ENCODE peak calls at places on chromosomes 16 and 17, in seven cellular contexts. Y is astrocyte, U is transverse colon, J is stomach, R is PC-3, O is cardiac muscle cell, D is right cardiac atrium. F is an unnamed sample.

GRCh38 chr16:63426275-63426870 is 1390.1 kb upstream of the CDH8 start:
- DNase-seq in Y (no peak), U (no peak), J (no peak), R (no peak), O (peak; percentile 37), D (no peak), F (no peak)

GRCh38 chr17:13462673-13463124 is 139.0 kb downstream of the HS3ST3A1 start:
- DNase-seq in Y (no peak), U (no peak), J (no peak), R (no peak), O (no peak), D (no peak), F (no peak)

GRCh38 chr17:42618442-42619150 is 9.1 kb downstream of the TUBG1 start:
- DNase-seq in Y (no peak), U (peak; percentile 73), J (peak; percentile 86), R (peak; percentile 49), O (no peak), D (peak; percentile 22), F (no peak)

GRCh38 chr16:77376358-77376757 is 58.5 kb downstream of the ADAMTS18 start:
- DNase-seq in Y (no peak), U (no peak), J (no peak), R (no peak), O (no peak), D (no peak), F (no peak)

GRCh38 chr17:12024332-12024731 is 3.7 kb downstream of the MAP2K4 start:
- DNase-seq in Y (peak; percentile 85), U (no peak), J (no peak), R (peak; percentile 96), O (peak; percentile 43), D (no peak), F (peak; percentile 89)

GRCh38 chr16:66273644-66274334 is 92.7 kb upstream of the CDH5 start:
- DNase-seq in Y (no peak), U (no peak), J (no peak), R (peak; percentile 60), O (peak; percentile 52), D (no peak), F (no peak)

GRCh38 chr17:66533572-66533971 is 231.2 kb downstream of the PRKCA start:
- DNase-seq in Y (peak; percentile 69), U (no peak), J (no peak), R (no peak), O (peak; percentile 74), D (no peak), F (no peak)

GRCh38 chr17:62581769-62582168 is 45.7 kb upstream of the MRC2 start:
- DNase-seq in Y (no peak), U (no peak), J (no peak), R (no peak), O (no peak), D (peak; percentile 28), F (no peak)

GRCh38 chr17:80501739-80502577 is 25.6 kb upstream of the NPTX1 start:
- DNase-seq in Y (peak; percentile 92), U (peak; percentile 29), J (no peak), R (no peak), O (peak; percentile 50), D (no peak), F (peak; percentile 92)

GRCh38 chr16:57916735-57917450 is 54.0 kb downstream of the CNGB1 start:
- DNase-seq in Y (no peak), U (no peak), J (no peak), R (peak; percentile 53), O (no peak), D (no peak), F (peak; percentile 85)

GRCh38 chr17:72683506-72684404 is 408.7 kb downstream of the SLC39A11 start:
- DNase-seq in Y (peak; percentile 95), U (peak; percentile 35), J (peak; percentile 38), R (peak; percentile 100), O (peak; percentile 93), D (peak; percentile 31), F (peak; percentile 74)

GRCh38 chr17:69997332-69997731 is 77.7 kb upstream of the KCNJ16 start:
- DNase-seq in Y (no peak), U (no peak), J (no peak), R (peak; percentile 89), O (no peak), D (no peak), F (peak; percentile 6)

GRCh38 chr16:31334934-31335333 is 20.0 kb upstream of the ITGAX start:
- DNase-seq in Y (no peak), U (no peak), J (no peak), R (no peak), O (no peak), D (no peak), F (no peak)

GRCh38 chr16:3861808-3862451 is 18.6 kb downstream of the CREBBP start:
- DNase-seq in Y (no peak), U (no peak), J (no peak), R (no peak), O (no peak), D (no peak), F (no peak)

GRCh38 chr17:7873051-7873450 is 15.2 kb downstream of the CYB5D1 start:
- DNase-seq in Y (no peak), U (no peak), J (no peak), R (no peak), O (no peak), D (no peak), F (no peak)

GRCh38 chr17:57338257-57338919 is 82.1 kb downstream of the MSI2 start:
- DNase-seq in Y (no peak), U (no peak), J (no peak), R (no peak), O (no peak), D (no peak), F (no peak)

GRCh38 chr16:1960665-1961630 is 1.6 kb downstream of the NDUFB10 start:
- DNase-seq in Y (peak; percentile 31), U (no peak), J (no peak), R (peak; percentile 56), O (peak; percentile 50), D (no peak), F (no peak)

DNA sequence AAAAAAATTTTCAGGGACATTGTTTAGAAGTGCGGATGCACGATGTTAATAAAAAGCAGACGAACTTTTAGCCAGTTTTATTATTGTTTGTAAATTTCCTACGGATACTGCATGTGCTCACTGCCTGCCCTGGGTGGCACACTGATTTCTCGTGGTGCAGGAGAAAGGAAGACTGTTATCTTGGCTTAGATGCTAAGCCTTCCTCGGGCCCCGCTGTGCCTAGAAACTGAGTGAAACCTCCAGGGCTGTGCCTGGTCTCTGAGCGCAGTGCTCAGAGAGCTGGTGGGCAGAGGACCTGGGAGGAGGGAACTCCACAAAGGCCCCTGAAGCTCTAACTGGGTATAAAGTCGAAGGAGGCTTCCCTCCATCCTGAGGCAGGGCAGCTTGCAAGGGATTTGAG is 35.4 kb upstream of the TNRC6C start:
- DNase-seq in Y (no peak), U (no peak), J (no peak), R (no peak), O (peak; percentile 11), D (no peak), F (no peak)
- H3K27me3 ChIP-seq in Y (peaks cover 22% of the 10 kb centered on the region), U (peaks cover 4% of the 10 kb centered on the region), J (peaks cover 50% of the 10 kb centered on the region), R (peaks cover 85% of the 10 kb centered on the region), O (no peaks in the 10 kb centered on the region), D (no peaks in the 10 kb centered on the region), F (peaks cover 15% of the 10 kb centered on the region)

GRCh38 chr17:35757243-35757642 is 3.4 kb upstream of the C17orf50 start:
- DNase-seq in Y (no peak), U (no peak), J (no peak), R (no peak), O (no peak), D (no peak), F (no peak)

GRCh38 chr17:35763767-35764122 is 3.1 kb downstream of the C17orf50 start:
- DNase-seq in Y (no peak), U (no peak), J (no peak), R (no peak), O (no peak), D (no peak), F (no peak)

GRCh38 chr17:35761601-35762000 is 914 bp downstream of the C17orf50 start:
- DNase-seq in Y (no peak), U (no peak), J (no peak), R (no peak), O (no peak), D (no peak), F (no peak)

GRCh38 chr17:35764123-35764991 is 3.7 kb downstream of the C17orf50 start:
- DNase-seq in Y (peak; percentile 58), U (peak; percentile 93), J (peak; percentile 92), R (peak; percentile 90), O (peak; percentile 92), D (peak; percentile 88), F (no peak)

DNA sequence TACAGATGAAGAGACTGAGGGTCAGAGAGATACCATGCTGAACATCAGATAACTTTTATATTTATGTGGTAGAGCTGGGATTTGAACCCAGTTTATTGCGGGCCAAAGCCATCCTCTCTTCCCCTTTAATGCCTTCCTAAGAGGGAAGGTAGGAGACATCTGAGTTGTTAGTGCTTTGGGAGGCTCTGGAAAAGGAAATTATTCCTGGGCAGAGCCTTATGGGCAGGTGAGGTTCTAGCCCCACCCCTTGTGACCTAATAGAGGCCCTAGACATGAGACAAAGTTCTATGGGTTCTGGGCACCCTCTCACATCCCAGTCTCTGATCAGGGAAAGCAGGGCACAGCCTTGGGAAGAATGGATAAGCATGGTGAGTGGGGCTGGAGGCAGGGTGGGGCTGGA is at the start of gene C17orf50:
- DNase-seq in Y (no peak), U (no peak), J (no peak), R (no peak), O (no peak), D (no peak), F (no peak)
- H3K27me3 ChIP-seq in Y (peaks cover 4% of the 10 kb centered on the region), U (no peaks in the 10 kb centered on the region), J (no peaks in the 10 kb centered on the region), R (no peaks in the 10 kb centered on the region), O (no peaks in the 10 kb centered on the region), D (no peaks in the 10 kb centered on the region), F (peaks cover 11% of the 10 kb centered on the region)

GRCh38 chr16:87657621-87658192 is 55.4 kb downstream of the JPH3 start:
- DNase-seq in Y (no peak), U (no peak), J (no peak), R (peak; percentile 42), O (peak; percentile 10), D (no peak), F (no peak)
- H3K27me3 ChIP-seq in Y (peaks cover 14% of the 10 kb centered on the region), U (peaks cover 7% of the 10 kb centered on the region), J (peaks cover 59% of the 10 kb centered on the region), R (no peaks in the 10 kb centered on the region), O (no peaks in the 10 kb centered on the region), D (no peaks in the 10 kb centered on the region), F (peaks cover 4% of the 10 kb centered on the region)

GRCh38 chr17:46772879-46773620 is 45.4 kb downstream of the WNT3 start:
- DNase-seq in Y (no peak), U (no peak), J (no peak), R (no peak), O (no peak), D (no peak), F (no peak)

GRCh38 chr17:46773676-46774075 is 44.8 kb downstream of the WNT3 start:
- DNase-seq in Y (no peak), U (no peak), J (no peak), R (no peak), O (no peak), D (no peak), F (no peak)

GRCh38 chr17:46772013-46772878 is 46.2 kb downstream of the WNT3 start:
- DNase-seq in Y (no peak), U (peak; percentile 59), J (peak; percentile 41), R (peak; percentile 77), O (no peak), D (peak; percentile 41), F (no peak)

GRCh38 chr17:46776298-46777005 is 42.0 kb downstream of the WNT3 start:
- DNase-seq in Y (no peak), U (no peak), J (no peak), R (no peak), O (no peak), D (no peak), F (no peak)

GRCh38 chr17:46774108-46774737 is 44.3 kb downstream of the WNT3 start:
- DNase-seq in Y (no peak), U (no peak), J (no peak), R (no peak), O (no peak), D (no peak), F (no peak)
- H3K27me3 ChIP-seq in Y (peaks cover 8% of the 10 kb centered on the region), U (peaks cover 37% of the 10 kb centered on the region), J (peaks cover 77% of the 10 kb centered on the region), R (no peaks in the 10 kb centered on the region), O (no peaks in the 10 kb centered on the region), D (no peaks in the 10 kb centered on the region), F (no peaks in the 10 kb centered on the region)